ENCODE peak calls at places on chromosome 7, in five cellular contexts. D is sciatic nerve, W is COR-L47, N is epithelial cell of prostate, V is stomach. B is an unnamed sample.

GRCh38 chr7:117038408-117038807 is 85.1 kb downstream of the ST7 start:
- DNase-seq in D (no peak), W (no peak), N (no peak), V (no peak), B (no peak)

GRCh38 chr7:79529896-79530235 is 76.4 kb upstream of the MAGI2 start:
- DNase-seq in D (no peak), W (no peak), N (no peak), V (no peak), B (no peak)

GRCh38 chr7:22452142-22452763 is 47.7 kb downstream of the STEAP1B start:
- DNase-seq in D (peak), W (no peak), N (no peak), V (peak), B (peak)

GRCh38 chr7:4246536-4246935 is 435.6 kb upstream of the FOXK1 start:
- DNase-seq in D (no peak), W (no peak), N (no peak), V (no peak), B (no peak)

GRCh38 chr7:116805100-116805544 is 57.3 kb upstream of the CAPZA2 start:
- DNase-seq in D (no peak), W (no peak), N (no peak), V (no peak), B (no peak)

GRCh38 chr7:152120776-152121175 is 95.3 kb downstream of the GALNT11 start:
- DNase-seq in D (no peak), W (no peak), N (no peak), V (no peak), B (no peak)

GRCh38 chr7:522071-522937 is 2.7 kb upstream of the PDGFA start:
- DNase-seq in D (no peak), W (peak), N (no peak), V (peak), B (peak)

GRCh38 chr7:6530626-6531491 is 20.4 kb downstream of the GRID2IP start:
- DNase-seq in D (no peak), W (no peak), N (no peak), V (peak), B (no peak)

GRCh38 chr7:44801890-44802289 is 5.4 kb downstream of the PPIA start:
- DNase-seq in D (no peak), W (no peak), N (peak), V (no peak), B (no peak)

GRCh38 chr7:105759670-105760548 is 116.5 kb downstream of the ATXN7L1 start:
- DNase-seq in D (peak), W (peak), N (no peak), V (peak), B (peak)

GRCh38 chr7:42980084-42980483 is 47.9 kb downstream of the MRPL32 start:
- DNase-seq in D (no peak), W (no peak), N (no peak), V (no peak), B (no peak)

GRCh38 chr7:117012284-117013174 is 59.2 kb downstream of the ST7 start:
- DNase-seq in D (no peak), W (peak), N (no peak), V (no peak), B (no peak)

GRCh38 chr7:129100827-129101166 is 43.7 kb upstream of the TSPAN33 start:
- DNase-seq in D (no peak), W (no peak), N (no peak), V (no peak), B (no peak)

GRCh38 chr7:42385912-42386311 is 148.9 kb upstream of the GLI3 start:
- DNase-seq in D (no peak), W (no peak), N (no peak), V (no peak), B (no peak)

GRCh38 chr7:67462781-67463191 is 466.2 kb downstream of the TYW1 start:
- DNase-seq in D (peak), W (no peak), N (no peak), V (no peak), B (peak)

GRCh38 chr7:101088858-101089529 is 3.7 kb downstream of the TRIM56 start:
- DNase-seq in D (no peak), W (no peak), N (no peak), V (no peak), B (no peak)

GRCh38 chr7:81501220-81501619 is 268.6 kb downstream of the HGF start:
- DNase-seq in D (no peak), W (peak), N (no peak), V (no peak), B (no peak)

GRCh38 chr7:15920953-15921352 is 234.5 kb upstream of the MEOX2 start:
- DNase-seq in D (no peak), W (no peak), N (no peak), V (no peak), B (no peak)

GRCh38 chr7:94045566-94045965 is 41.4 kb upstream of the BET1 start:
- DNase-seq in D (no peak), W (no peak), N (no peak), V (no peak), B (no peak)

GRCh38 chr7:128003787-128004186 is 27.4 kb downstream of the LRRC4 start:
- DNase-seq in D (no peak), W (no peak), N (no peak), V (no peak), B (no peak)

GRCh38 chr7:2083362-2083761 is 149.4 kb downstream of the MAD1L1 start:
- DNase-seq in D (no peak), W (no peak), N (no peak), V (no peak), B (no peak)

GRCh38 chr7:132871419-132871818 is 210.5 kb downstream of the CHCHD3 start:
- DNase-seq in D (no peak), W (no peak), N (no peak), V (no peak), B (no peak)

GRCh38 chr7:44587843-44588711 is 6.0 kb upstream of the TMED4 start:
- DNase-seq in D (no peak), W (peak), N (no peak), V (peak), B (peak)

GRCh38 chr7:95490366-95490765 is 4.6 kb downstream of the ASB4 start:
- DNase-seq in D (no peak), W (no peak), N (no peak), V (no peak), B (no peak)

GRCh38 chr7:122268101-122268500 is 36.4 kb downstream of the FEZF1 start:
- DNase-seq in D (no peak), W (no peak), N (no peak), V (no peak), B (no peak)

GRCh38 chr7:27189560-27190283 is 4.7 kb upstream of the HOXA11 start:
- DNase-seq in D (peak), W (no peak), N (no peak), V (peak), B (peak)

GRCh38 chr7:47738563-47739166 is 156.8 kb upstream of the TNS3 start:
- DNase-seq in D (no peak), W (no peak), N (no peak), V (no peak), B (no peak)

GRCh38 chr7:70614237-70614984 is 517.5 kb upstream of the GALNT17 start:
- DNase-seq in D (peak), W (peak), N (no peak), V (peak), B (peak)

GRCh38 chr7:41437257-41438196 is 265.4 kb downstream of the INHBA start:
- DNase-seq in D (no peak), W (no peak), N (peak), V (no peak), B (no peak)

GRCh38 chr7:114085313-114085591 is 166.4 kb upstream of the PPP1R3A start:
- DNase-seq in D (no peak), W (no peak), N (no peak), V (no peak), B (no peak)

GRCh38 chr7:102450242-102450641 is 14.4 kb downstream of the ALKBH4 start:
- DNase-seq in D (no peak), W (peak), N (no peak), V (no peak), B (no peak)

GRCh38 chr7:20514364-20514763 is 101.1 kb upstream of the ABCB5 start:
- DNase-seq in D (peak), W (peak), N (peak), V (peak), B (peak)

GRCh38 chr7:24457215-24457549 is 116.1 kb upstream of the PALS2 start:
- DNase-seq in D (no peak), W (no peak), N (no peak), V (no peak), B (no peak)

GRCh38 chr7:148722340-148723165 is 23.9 kb downstream of the CUL1 start:
- DNase-seq in D (no peak), W (peak), N (no peak), V (peak), B (no peak)

GRCh38 chr7:29194206-29194593 is 375 bp upstream of the CHN2 start:
- DNase-seq in D (no peak), W (peak), N (no peak), V (peak), B (no peak)